ENCODE peak calls at places on chromosomes 16 and 17, in five cellular contexts. One of them, this sample, is unnamed. For H3K4me1, the result is how much of the 10 kb centered on the place peaks cover.

GRCh38 chr17:8629371-8630226 is 926 bp downstream of the MYH10 start:
- DNase-seq in H9: peak
- DNase-seq in IMR-90: no peak
- DNase-seq in H1: peak
- DNase-seq in mesenchymal stem cell: peak
- DNase-seq in this sample: no peak

GRCh38 chr17:48113201-48113676 is 5.7 kb downstream of the SNX11 start:
- DNase-seq in H9: no peak
- DNase-seq in IMR-90: no peak
- DNase-seq in H1: no peak
- DNase-seq in mesenchymal stem cell: no peak
- DNase-seq in this sample: no peak

GRCh38 chr17:304461-304860 is 48.1 kb downstream of the RPH3AL start:
- DNase-seq in H9: peak
- DNase-seq in IMR-90: no peak
- DNase-seq in H1: peak
- DNase-seq in mesenchymal stem cell: peak
- DNase-seq in this sample: peak

GRCh38 chr17:77136420-77136767 is 4.4 kb upstream of the SEC14L1 start:
- DNase-seq in H9: no peak
- DNase-seq in IMR-90: no peak
- DNase-seq in H1: no peak
- DNase-seq in mesenchymal stem cell: no peak
- DNase-seq in this sample: no peak

GRCh38 chr16:87303431-87303930 is 13.7 kb downstream of the C16orf95 start:
- DNase-seq in H9: no peak
- DNase-seq in IMR-90: peak
- DNase-seq in H1: no peak
- DNase-seq in mesenchymal stem cell: no peak
- DNase-seq in this sample: no peak

GRCh38 chr17:15457723-15458094 is 9.7 kb downstream of the CDRT4 start:
- DNase-seq in H9: no peak
- DNase-seq in IMR-90: no peak
- DNase-seq in H1: no peak
- DNase-seq in mesenchymal stem cell: no peak
- DNase-seq in this sample: no peak

GRCh38 chr17:49567104-49567521 is 8.6 kb upstream of the NXPH3 start:
- DNase-seq in H9: no peak
- DNase-seq in IMR-90: no peak
- DNase-seq in H1: no peak
- DNase-seq in mesenchymal stem cell: no peak
- DNase-seq in this sample: no peak

GRCh38 chr17:48335858-48336500 is 94.0 kb downstream of the SKAP1 start:
- DNase-seq in H9: no peak
- DNase-seq in IMR-90: peak
- DNase-seq in H1: no peak
- DNase-seq in mesenchymal stem cell: peak
- DNase-seq in this sample: peak

GRCh38 chr16:19963306-19963705 is 78.7 kb upstream of the GPRC5B start:
- DNase-seq in H9: peak
- DNase-seq in IMR-90: no peak
- DNase-seq in H1: no peak
- DNase-seq in mesenchymal stem cell: no peak
- DNase-seq in this sample: no peak

GRCh38 chr17:29292071-29292991 is 1.6 kb downstream of the NUFIP2 start:
- DNase-seq in H9: peak
- DNase-seq in IMR-90: peak
- DNase-seq in H1: peak
- DNase-seq in mesenchymal stem cell: peak
- DNase-seq in this sample: peak

GRCh38 chr17:31099051-31099450 is 4.3 kb downstream of the NF1 start:
- DNase-seq in H9: no peak
- DNase-seq in IMR-90: peak
- DNase-seq in H1: no peak
- DNase-seq in mesenchymal stem cell: no peak
- DNase-seq in this sample: no peak

GRCh38 chr17:81291662-81292061 is 3.4 kb downstream of the SLC38A10 start:
- DNase-seq in H9: peak
- DNase-seq in IMR-90: peak
- DNase-seq in H1: peak
- DNase-seq in mesenchymal stem cell: peak
- DNase-seq in this sample: no peak

GRCh38 chr17:50541916-50542688 is 4.9 kb upstream of the SPATA20 start:
- DNase-seq in H9: peak
- DNase-seq in IMR-90: peak
- DNase-seq in H1: peak
- DNase-seq in mesenchymal stem cell: peak
- DNase-seq in this sample: peak

GRCh38 chr17:47811709-47812108 is 9.9 kb downstream of the OSBPL7 start:
- DNase-seq in H9: no peak
- DNase-seq in IMR-90: no peak
- DNase-seq in H1: no peak
- DNase-seq in mesenchymal stem cell: no peak
- DNase-seq in this sample: no peak

GRCh38 chr16:11090947-11091785 is 146.8 kb downstream of the CLEC16A start:
- DNase-seq in H9: no peak
- DNase-seq in IMR-90: no peak
- DNase-seq in H1: no peak
- DNase-seq in mesenchymal stem cell: no peak
- DNase-seq in this sample: no peak

GRCh38 chr17:74962622-74963394 is 9.8 kb downstream of the HID1 start:
- DNase-seq in H9: peak
- DNase-seq in IMR-90: no peak
- DNase-seq in H1: no peak
- DNase-seq in mesenchymal stem cell: no peak
- DNase-seq in this sample: no peak

GRCh38 chr16:68370921-68371651 is 60.3 kb downstream of the PRMT7 start:
- DNase-seq in H9: no peak
- DNase-seq in IMR-90: no peak
- DNase-seq in H1: no peak
- DNase-seq in mesenchymal stem cell: no peak
- DNase-seq in this sample: no peak

GRCh38 chr17:81429353-81429774 is 34.1 kb downstream of the BAHCC1 start:
- DNase-seq in H9: no peak
- DNase-seq in IMR-90: peak
- DNase-seq in H1: no peak
- DNase-seq in mesenchymal stem cell: no peak
- DNase-seq in this sample: no peak

GRCh38 chr17:29874931-29875596 is 55.0 kb downstream of the SSH2 start:
- DNase-seq in H9: no peak
- DNase-seq in IMR-90: no peak
- DNase-seq in H1: no peak
- DNase-seq in mesenchymal stem cell: no peak
- DNase-seq in this sample: no peak

GRCh38 chr16:85369060-85369459 is 244.1 kb upstream of the GSE1 start:
- DNase-seq in H9: no peak
- DNase-seq in IMR-90: no peak
- DNase-seq in H1: no peak
- DNase-seq in mesenchymal stem cell: peak
- DNase-seq in this sample: no peak

GRCh38 chr16:85370881-85371651 is 242.1 kb upstream of the GSE1 start:
- DNase-seq in H9: no peak
- DNase-seq in IMR-90: no peak
- DNase-seq in H1: no peak
- DNase-seq in mesenchymal stem cell: peak
- DNase-seq in this sample: no peak

GRCh38 chr16:85371948-85372347 is 241.2 kb upstream of the GSE1 start:
- DNase-seq in H9: no peak
- DNase-seq in IMR-90: no peak
- DNase-seq in H1: no peak
- DNase-seq in mesenchymal stem cell: no peak
- DNase-seq in this sample: no peak

GRCh38 chr16:85370543-85370880 is 242.6 kb upstream of the GSE1 start:
- DNase-seq in H9: no peak
- DNase-seq in IMR-90: no peak
- DNase-seq in H1: no peak
- DNase-seq in mesenchymal stem cell: no peak
- DNase-seq in this sample: no peak

DNA sequence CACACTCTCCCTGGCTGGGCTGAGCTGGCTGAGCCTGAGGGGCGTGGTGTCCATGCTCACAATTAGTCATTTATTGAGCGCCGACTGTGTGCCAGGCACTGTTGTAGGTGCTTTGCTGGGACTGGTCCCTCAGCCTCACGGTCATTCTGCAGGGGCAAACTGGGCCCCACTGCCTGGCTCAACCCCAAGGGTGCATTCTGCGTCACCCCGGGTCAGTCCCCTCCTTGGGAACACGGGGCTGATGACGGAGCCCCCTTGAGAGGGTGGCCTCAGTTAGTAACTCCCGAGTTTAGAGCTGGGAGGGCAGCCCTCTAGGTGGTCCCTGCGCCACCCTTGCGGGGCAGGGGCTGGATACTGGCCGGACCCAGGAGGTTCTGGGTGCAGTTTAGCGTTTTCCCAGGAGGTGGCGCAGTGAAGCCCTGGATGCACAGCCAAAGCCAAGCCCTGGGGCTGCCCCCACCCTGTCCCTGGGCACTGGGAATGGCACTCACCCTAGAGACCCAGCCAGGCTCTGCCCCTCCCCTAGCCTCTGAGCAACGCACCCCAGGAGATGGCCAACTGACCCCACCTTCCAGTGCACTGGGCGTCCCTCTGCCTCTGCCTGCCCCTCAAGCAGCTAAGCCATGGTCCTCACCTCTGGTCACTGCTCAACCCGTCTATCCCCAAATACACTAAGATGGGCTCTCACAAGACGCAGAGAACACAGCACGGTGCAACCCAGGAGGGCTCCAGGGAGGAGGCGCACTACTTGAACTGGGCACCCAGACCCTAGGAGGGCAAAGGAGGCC is 243.2 kb upstream of the GSE1 start:
- DNase-seq in H9: peak
- DNase-seq in IMR-90: no peak
- DNase-seq in H1: peak
- DNase-seq in mesenchymal stem cell: peak
- DNase-seq in this sample: peak
- H3K4me1 ChIP-seq in H9: under half
- H3K4me1 ChIP-seq in IMR-90: under half
- H3K4me1 ChIP-seq in H1: under half
- H3K4me1 ChIP-seq in mesenchymal stem cell: under half
- H3K4me1 ChIP-seq in this sample: under half

GRCh38 chr17:59733697-59734096 is 26.2 kb downstream of the VMP1 start:
- DNase-seq in H9: no peak
- DNase-seq in IMR-90: no peak
- DNase-seq in H1: no peak
- DNase-seq in mesenchymal stem cell: no peak
- DNase-seq in this sample: no peak
- H2BK15ac ChIP-seq in H9: no peak
- H2BK15ac ChIP-seq in IMR-90: no peak
- H2BK15ac ChIP-seq in H1: no peak
- H2BK15ac ChIP-seq in mesenchymal stem cell: no peak
- H2BK15ac ChIP-seq in this sample: no peak

GRCh38 chr16:88638323-88639230 is at the start of gene IL17C:
- DNase-seq in H9: peak
- DNase-seq in IMR-90: no peak
- DNase-seq in H1: peak
- DNase-seq in mesenchymal stem cell: no peak
- DNase-seq in this sample: no peak
- H4K91ac ChIP-seq in H9: no peak
- H4K91ac ChIP-seq in IMR-90: no peak
- H4K91ac ChIP-seq in H1: peak
- H4K91ac ChIP-seq in mesenchymal stem cell: no peak
- H4K91ac ChIP-seq in this sample: no peak

DNA sequence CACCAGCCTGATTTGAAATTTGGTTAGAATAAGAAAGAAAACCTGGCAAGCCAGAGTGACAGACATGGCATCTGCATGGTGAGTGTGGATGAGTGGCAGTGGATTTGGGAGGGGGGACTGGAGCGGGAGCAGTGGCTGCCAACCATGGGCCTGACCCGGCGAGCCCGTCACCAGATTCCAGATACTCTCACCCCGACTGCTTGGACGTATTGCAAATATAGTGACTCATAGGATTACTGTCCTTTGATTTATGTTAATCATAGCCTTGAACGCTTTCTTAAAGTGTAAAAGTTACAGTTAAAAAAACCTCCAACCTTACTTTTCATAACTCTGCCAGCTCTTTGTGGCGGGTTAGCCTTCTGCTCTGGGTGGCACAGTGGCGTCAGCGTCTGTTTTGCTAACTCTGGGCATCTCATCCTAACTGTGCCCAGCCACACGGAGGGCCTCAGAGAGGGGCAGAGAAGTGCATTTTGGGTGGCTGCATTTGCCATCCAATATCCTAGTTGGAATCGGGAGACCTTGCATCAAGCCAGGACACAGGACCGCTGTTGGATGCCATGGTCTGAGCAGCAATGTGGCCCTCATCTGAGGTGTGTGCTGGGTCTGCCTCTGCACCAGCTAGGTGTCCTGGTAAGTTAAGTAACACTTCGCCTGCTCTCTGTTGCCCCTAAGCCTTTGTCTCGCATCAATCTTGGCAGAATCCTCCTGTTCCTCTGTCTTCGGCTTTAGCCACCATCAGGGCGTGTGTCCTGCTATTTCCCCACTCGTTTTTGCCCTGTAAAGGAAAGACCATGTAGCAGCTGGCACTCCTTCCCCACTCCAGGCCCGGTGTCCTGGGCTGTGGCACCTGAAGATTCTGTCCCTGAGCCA is 26.6 kb upstream of the FOXK2 start:
- DNase-seq in H9: no peak
- DNase-seq in IMR-90: peak
- DNase-seq in H1: no peak
- DNase-seq in mesenchymal stem cell: peak
- DNase-seq in this sample: no peak
- H3K4me1 ChIP-seq in H9: under half
- H3K4me1 ChIP-seq in IMR-90: under half
- H3K4me1 ChIP-seq in H1: under half
- H3K4me1 ChIP-seq in mesenchymal stem cell: under half
- H3K4me1 ChIP-seq in this sample: under half

DNA sequence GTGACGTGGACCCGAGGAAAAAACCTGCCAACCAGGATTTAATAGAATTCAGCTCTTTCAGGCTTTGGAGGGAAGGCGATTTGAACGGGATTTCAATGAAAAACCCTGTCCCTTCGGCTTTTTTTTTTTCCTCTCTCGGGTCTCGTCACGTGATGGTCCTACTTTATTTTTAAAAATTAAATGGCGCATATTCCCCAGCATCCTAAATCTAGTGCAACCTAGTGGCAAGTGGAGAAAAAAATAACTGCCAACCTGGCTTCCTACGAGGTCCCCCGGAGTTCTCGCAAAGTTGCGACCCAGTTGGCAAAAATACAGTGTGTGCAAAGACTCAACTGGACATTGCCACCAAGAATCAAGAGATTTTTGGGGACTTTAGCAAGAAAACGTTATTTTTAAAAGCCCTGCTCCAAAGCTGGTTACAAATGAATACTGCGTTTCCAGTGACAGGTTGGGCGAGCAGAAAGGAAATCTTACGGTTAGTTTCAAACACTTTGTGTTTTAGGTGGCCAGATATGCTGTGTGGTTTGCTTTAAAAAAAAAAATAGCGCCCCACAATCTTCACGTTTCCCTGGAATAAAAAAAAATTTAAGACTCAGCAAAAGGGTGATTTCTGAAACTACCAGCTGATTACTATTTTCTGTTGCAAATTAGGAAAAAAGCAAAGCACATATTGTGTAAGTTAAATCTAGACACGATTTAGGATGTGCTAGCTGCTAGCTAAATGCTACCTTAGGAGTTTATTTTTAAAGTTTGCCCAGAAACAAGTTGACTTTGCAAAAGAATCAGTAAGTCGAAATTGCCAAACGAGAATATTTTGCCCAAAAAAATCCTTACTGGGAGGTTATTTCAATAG is 725 bp upstream of the MARF1 start:
- DNase-seq in H9: no peak
- DNase-seq in IMR-90: peak
- DNase-seq in H1: peak
- DNase-seq in mesenchymal stem cell: peak
- DNase-seq in this sample: no peak
- H2BK15ac ChIP-seq in H9: no peak
- H2BK15ac ChIP-seq in IMR-90: peak
- H2BK15ac ChIP-seq in H1: no peak
- H2BK15ac ChIP-seq in mesenchymal stem cell: peak
- H2BK15ac ChIP-seq in this sample: no peak

GRCh38 chr16:4767872-4768548 is 1.0 kb upstream of the ZNF500 start:
- DNase-seq in H9: no peak
- DNase-seq in IMR-90: peak
- DNase-seq in H1: no peak
- DNase-seq in mesenchymal stem cell: peak
- DNase-seq in this sample: no peak
- H4K91ac ChIP-seq in H9: no peak
- H4K91ac ChIP-seq in IMR-90: peak
- H4K91ac ChIP-seq in H1: peak
- H4K91ac ChIP-seq in mesenchymal stem cell: no peak
- H4K91ac ChIP-seq in this sample: no peak